ENCODE peak calls at places on chromosomes 6 and 20, in eight cellular contexts. Z is GM04503; A is AG09309; K is sciatic nerve; M is brain microvascular endothelial cell; E is stimulated activated CD8-positive, alpha-beta memory T cell treated with anti-CD3 and anti-CD28 coated beads, Interleukin-15, amount 100 ng/mL, for 4 hours; R is SJCRH30; U is AG09319. O is an unnamed sample.
A peak's percentile ranks its signal among the peaks of the same experiment; 100 is the strongest.

GRCh38 chr6:139744038-139744437 is 369.6 kb upstream of the CITED2 start:
- DNase-seq in Z (no peak), A (no peak), K (no peak), M (no peak), E (no peak), R (no peak), U (no peak), O (no peak)

GRCh38 chr6:10355115-10355702 is 59.7 kb downstream of the TFAP2A start:
- DNase-seq in Z (no peak), A (no peak), K (no peak), M (peak; percentile 1), E (no peak), R (no peak), U (no peak), O (no peak)

GRCh38 chr20:15446373-15446772 is 1109.0 kb upstream of the FLRT3 start:
- DNase-seq in Z (no peak), A (no peak), K (no peak), M (no peak), E (no peak), R (peak; percentile 13), U (no peak), O (peak; percentile 27)

GRCh38 chr6:116536216-116536621 is 9.3 kb downstream of the TRAPPC3L start:
- DNase-seq in Z (no peak), A (peak; percentile 33), K (no peak), M (peak; percentile 60), E (no peak), R (peak; percentile 78), U (peak; percentile 25), O (peak; percentile 67)

GRCh38 chr6:31270788-31271640 is 878 bp downstream of the HLA-C start:
- DNase-seq in Z (peak; percentile 5), A (no peak), K (peak; percentile 80), M (peak; percentile 2), E (peak; percentile 54), R (no peak), U (no peak), O (peak; percentile 1)

GRCh38 chr6:136288566-136289326 is 900 bp downstream of the BCLAF1 start:
- DNase-seq in Z (peak; percentile 92), A (peak; percentile 87), K (peak; percentile 80), M (peak; percentile 97), E (peak; percentile 75), R (peak; percentile 60), U (peak; percentile 86), O (peak; percentile 64)

GRCh38 chr20:44642203-44643153 is 9.0 kb downstream of the ADA start:
- DNase-seq in Z (peak; percentile 68), A (peak; percentile 42), K (no peak), M (peak; percentile 86), E (no peak), R (peak; percentile 93), U (peak; percentile 24), O (peak; percentile 62)

GRCh38 chr20:63280929-63281545 is 8.4 kb downstream of the ARFGAP1 start:
- DNase-seq in Z (no peak), A (no peak), K (no peak), M (no peak), E (no peak), R (no peak), U (no peak), O (no peak)

GRCh38 chr6:132520953-132521352 is 8.0 kb upstream of the STX7 start:
- DNase-seq in Z (no peak), A (peak; percentile 23), K (no peak), M (no peak), E (no peak), R (no peak), U (no peak), O (no peak)

GRCh38 chr6:111551521-111552231 is 54.0 kb downstream of the TRAF3IP2 start:
- DNase-seq in Z (no peak), A (no peak), K (no peak), M (no peak), E (no peak), R (peak; percentile 73), U (no peak), O (peak; percentile 97)

GRCh38 chr6:40568062-40568708 is 19.0 kb downstream of the LRFN2 start:
- DNase-seq in Z (no peak), A (no peak), K (no peak), M (no peak), E (no peak), R (no peak), U (no peak), O (no peak)

GRCh38 chr6:168024951-168025510 is 27.6 kb downstream of the KIF25 start:
- DNase-seq in Z (no peak), A (no peak), K (no peak), M (no peak), E (no peak), R (no peak), U (no peak), O (no peak)

GRCh38 chr6:84618046-84618752 is 146.2 kb downstream of the TBX18 start:
- DNase-seq in Z (peak; percentile 87), A (peak; percentile 85), K (no peak), M (peak; percentile 67), E (no peak), R (no peak), U (peak; percentile 54), O (no peak)

GRCh38 chr6:159149641-159150040 is 19.6 kb upstream of the FNDC1 start:
- DNase-seq in Z (peak; percentile 52), A (peak; percentile 42), K (no peak), M (no peak), E (no peak), R (no peak), U (no peak), O (no peak)

GRCh38 chr20:45886590-45887345 is 654 bp downstream of the SPATA25 start:
- DNase-seq in Z (no peak), A (no peak), K (no peak), M (no peak), E (no peak), R (no peak), U (no peak), O (no peak)

GRCh38 chr6:154951400-154952200 is 43.5 kb upstream of the TIAM2 start:
- DNase-seq in Z (no peak), A (no peak), K (no peak), M (no peak), E (no peak), R (no peak), U (no peak), O (no peak)

GRCh38 chr6:167937948-167938911 is 59.2 kb upstream of the KIF25 start:
- DNase-seq in Z (no peak), A (no peak), K (no peak), M (no peak), E (no peak), R (no peak), U (no peak), O (no peak)

GRCh38 chr6:56009620-56010019 is 134.2 kb upstream of the BMP5 start:
- DNase-seq in Z (no peak), A (no peak), K (no peak), M (no peak), E (no peak), R (no peak), U (no peak), O (no peak)

GRCh38 chr6:143193571-143194094 is 132.9 kb downstream of the AIG1 start:
- DNase-seq in Z (no peak), A (no peak), K (no peak), M (no peak), E (no peak), R (no peak), U (no peak), O (no peak)